ENCODE peak calls at places on chromosomes 3 and 15, in five cellular contexts. J is body of pancreas, L is IMR-90, B is breast epithelium, Z is transverse colon. D is an unnamed sample.

GRCh38 chr3:42653560-42654330 is at the start of gene ZBTB47:
- DNase-seq in J (peak), L (no peak), B (no peak), Z (peak), D (no peak)

GRCh38 chr3:126952983-126953660 is 29.8 kb upstream of the PLXNA1 start:
- DNase-seq in J (no peak), L (no peak), B (no peak), Z (no peak), D (no peak)

GRCh38 chr3:11900844-11901243 is 54.2 kb upstream of the TAMM41 start:
- DNase-seq in J (no peak), L (no peak), B (no peak), Z (no peak), D (no peak)

GRCh38 chr3:71554649-71555048 is 28.9 kb downstream of the FOXP1 start:
- DNase-seq in J (no peak), L (no peak), B (no peak), Z (no peak), D (no peak)

GRCh38 chr3:31416980-31417379 is 115.7 kb upstream of the STT3B start:
- DNase-seq in J (no peak), L (no peak), B (no peak), Z (no peak), D (no peak)

GRCh38 chr3:109569121-109569520 is 231.8 kb upstream of the DPPA4 start:
- DNase-seq in J (no peak), L (peak), B (no peak), Z (no peak), D (no peak)

GRCh38 chr15:95608371-95608770 is 722.1 kb upstream of the NR2F2 start:
- DNase-seq in J (no peak), L (no peak), B (no peak), Z (no peak), D (no peak)

GRCh38 chr3:30231277-30232141 is 374.9 kb upstream of the TGFBR2 start:
- DNase-seq in J (no peak), L (peak), B (no peak), Z (no peak), D (no peak)

GRCh38 chr3:60770532-60770931 is 480.7 kb downstream of the FHIT start:
- DNase-seq in J (no peak), L (no peak), B (peak), Z (no peak), D (no peak)

GRCh38 chr15:98649621-98649995 is 1.3 kb downstream of the IGF1R start:
- DNase-seq in J (peak), L (no peak), B (no peak), Z (peak), D (no peak)

GRCh38 chr3:80556728-80557127 is 788.9 kb upstream of the ROBO1 start:
- DNase-seq in J (no peak), L (no peak), B (no peak), Z (no peak), D (no peak)

GRCh38 chr15:64847448-64847847 is 5.7 kb downstream of the PLEKHO2 start:
- DNase-seq in J (no peak), L (no peak), B (no peak), Z (no peak), D (no peak)

GRCh38 chr3:174533286-174533685 is 325.8 kb upstream of the NAALADL2 start:
- DNase-seq in J (no peak), L (peak), B (no peak), Z (no peak), D (peak)

GRCh38 chr3:46923559-46924350 is 46.2 kb downstream of the PTH1R start:
- DNase-seq in J (no peak), L (peak), B (no peak), Z (peak), D (no peak)

GRCh38 chr3:107651782-107652181 is 129.0 kb downstream of the BBX start:
- DNase-seq in J (no peak), L (no peak), B (no peak), Z (no peak), D (no peak)

GRCh38 chr3:16468114-16469098 is 45.1 kb downstream of the RFTN1 start:
- DNase-seq in J (no peak), L (no peak), B (no peak), Z (no peak), D (no peak)

GRCh38 chr3:123157598-123158287 is 44.0 kb upstream of the SEC22A start:
- DNase-seq in J (peak), L (no peak), B (no peak), Z (no peak), D (no peak)

GRCh38 chr15:43208052-43209002 is 12.5 kb downstream of the EPB42 start:
- DNase-seq in J (no peak), L (no peak), B (no peak), Z (no peak), D (no peak)

GRCh38 chr3:50559702-50560101 is 7.8 kb downstream of the C3orf18 start:
- DNase-seq in J (no peak), L (no peak), B (no peak), Z (no peak), D (no peak)

GRCh38 chr15:92833493-92834271 is 66.4 kb upstream of the CHD2 start:
- DNase-seq in J (no peak), L (no peak), B (no peak), Z (no peak), D (no peak)

GRCh38 chr15:92832992-92833438 is 67.1 kb upstream of the CHD2 start:
- DNase-seq in J (no peak), L (peak), B (no peak), Z (no peak), D (no peak)

GRCh38 chr15:92829875-92830274 is 70.2 kb upstream of the CHD2 start:
- DNase-seq in J (no peak), L (no peak), B (no peak), Z (no peak), D (no peak)

GRCh38 chr15:92831459-92832229 is 68.5 kb upstream of the CHD2 start:
- DNase-seq in J (peak), L (peak), B (peak), Z (peak), D (peak)
- TF ChIP-seq POLR2A in J (peak), L (peak), B (peak), Z (peak), D (peak)

DNA sequence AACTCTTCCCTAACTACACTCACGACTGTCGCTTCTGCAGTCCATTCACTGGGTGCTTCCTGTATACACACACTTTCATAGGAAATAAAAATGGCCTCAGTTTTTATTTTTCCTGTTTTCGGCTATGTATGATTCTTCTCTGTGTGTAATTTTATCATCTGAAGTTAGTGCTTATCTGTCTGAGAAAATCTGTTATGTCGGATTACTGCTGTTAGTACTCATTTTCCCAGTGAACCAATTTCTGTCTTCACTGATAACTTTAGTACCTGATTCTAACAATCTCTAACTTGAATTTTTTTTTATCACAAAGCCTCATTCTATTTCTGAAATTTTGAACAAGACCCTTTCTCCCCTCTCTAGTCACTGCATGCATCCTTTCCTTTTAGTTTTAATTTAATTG is 20.9 kb downstream of the RAB5A start:
- DNase-seq in J (no peak), L (no peak), B (no peak), Z (no peak), D (no peak)
- TF ChIP-seq POLR2A in J (no peak), L (no peak), B (no peak), Z (no peak), D (no peak)

DNA sequence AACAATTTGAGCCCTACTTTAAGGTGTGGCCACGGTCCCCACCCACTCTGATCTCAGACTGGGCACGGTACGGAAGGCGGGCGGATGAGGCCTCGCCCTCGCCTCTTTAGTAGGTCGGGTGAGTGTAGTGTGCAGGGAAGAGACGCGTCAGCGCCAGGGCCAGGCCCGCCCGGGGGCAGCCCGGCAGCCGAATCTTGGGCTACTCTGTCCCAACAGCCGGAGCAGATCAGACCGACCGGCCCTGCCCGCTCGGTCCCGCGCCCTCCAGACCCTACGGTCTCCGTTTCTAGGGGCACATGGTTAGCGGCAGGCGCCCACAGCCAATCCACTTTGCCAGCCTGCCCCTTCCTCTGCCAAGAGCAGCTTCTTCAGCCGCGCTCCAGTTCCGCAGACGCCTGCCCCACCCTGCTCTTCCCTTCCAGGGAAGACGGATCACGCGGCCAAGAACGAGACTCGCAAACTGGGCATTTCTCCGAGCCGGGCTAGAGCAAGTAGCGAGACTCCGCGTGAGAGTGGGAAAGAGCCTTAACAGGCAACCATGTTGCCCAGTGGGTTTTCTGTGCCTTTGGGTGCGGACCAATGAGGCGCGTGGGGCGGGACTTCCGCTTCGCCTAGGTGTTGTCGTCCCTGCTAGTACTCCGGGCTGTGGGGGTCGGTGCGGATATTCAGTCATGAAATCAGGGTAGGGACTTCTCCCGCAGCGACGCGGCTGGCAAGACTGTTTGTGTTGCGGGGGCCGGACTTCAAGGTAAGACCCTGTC is at the start of gene RNF13:
- DNase-seq in J (peak), L (peak), B (peak), Z (peak), D (peak)
- TF ChIP-seq POLR2A in J (peak), L (peak), B (peak), Z (peak), D (peak)

DNA sequence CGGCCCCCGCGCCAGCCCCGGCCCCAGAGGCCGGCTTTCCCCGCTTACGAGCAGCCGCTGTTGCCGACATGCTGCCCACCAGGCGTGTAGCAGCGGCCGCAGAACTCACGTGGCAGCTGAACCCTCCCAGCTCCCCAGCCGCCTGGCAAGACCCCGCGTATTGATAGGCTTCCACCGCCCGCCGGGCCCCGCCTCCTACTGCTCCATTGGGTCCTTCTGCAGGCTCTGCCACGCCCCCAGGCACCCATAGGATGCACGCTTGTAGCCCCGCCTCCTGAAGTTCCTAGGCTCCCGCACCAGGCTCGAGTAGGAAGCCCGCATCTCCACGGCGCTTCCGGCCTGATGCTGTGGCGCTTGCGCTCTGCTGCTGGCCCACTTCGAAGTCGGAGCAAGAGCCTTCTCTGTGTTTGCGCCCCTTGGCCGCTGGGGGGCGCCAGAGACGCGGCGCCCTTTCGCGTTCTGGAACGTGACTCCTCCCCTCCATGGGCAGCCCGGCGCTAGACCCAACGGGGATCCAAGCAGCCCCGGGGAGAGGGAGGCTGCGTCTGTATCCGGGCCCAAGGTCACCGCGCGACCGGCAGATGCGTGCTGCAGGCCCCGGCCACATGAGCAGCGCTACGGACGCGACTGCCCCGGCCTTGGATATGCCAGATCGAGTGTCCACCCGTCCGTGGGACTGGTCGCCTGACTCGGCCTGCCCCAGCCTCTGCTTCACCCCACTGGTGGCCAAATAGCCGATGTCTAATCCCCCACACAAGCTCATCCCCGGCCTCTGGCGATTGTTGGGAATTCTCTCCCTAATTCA is at the start of the genes PARP3 and RRP9:
- DNase-seq in J (peak), L (peak), B (peak), Z (peak), D (peak)
- TF ChIP-seq POLR2A in J (peak), L (peak), B (peak), Z (peak), D (peak)

DNA sequence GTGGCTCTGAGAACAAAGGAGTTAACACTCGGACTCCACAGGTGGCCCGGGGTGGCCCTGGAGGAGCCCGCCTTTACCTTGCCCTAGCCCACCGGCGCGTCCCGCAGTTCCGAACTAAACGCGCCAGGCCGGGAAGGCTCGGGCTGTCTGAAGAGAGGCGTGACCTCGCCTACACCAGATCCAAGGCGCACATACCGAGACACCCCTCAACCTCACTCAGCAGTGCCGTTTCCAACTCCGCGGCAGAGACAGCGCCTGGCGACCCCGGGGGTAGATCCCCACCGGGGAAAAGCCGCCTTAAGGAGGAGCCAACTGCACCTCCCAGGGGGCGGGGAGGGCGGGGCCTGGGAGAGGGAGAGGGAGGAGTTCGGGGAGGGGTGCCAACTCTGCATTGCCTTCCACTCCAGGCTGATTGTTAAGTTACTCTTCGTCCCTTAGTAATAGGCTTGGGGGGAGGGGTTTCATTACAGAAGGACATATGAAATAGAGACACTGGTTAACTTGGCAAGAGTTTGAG is at the start of gene DLG1:
- DNase-seq in J (peak), L (peak), B (peak), Z (peak), D (peak)
- TF ChIP-seq POLR2A in J (no peak), L (peak), B (peak), Z (peak), D (peak)